ENCODE peak calls at places on chromosomes 4 and X, in seven cellular contexts. V is activated T-cell treated with anti-CD3 and anti-CD28 coated beads for 24 hours; G is endothelial cell; T is mammary epithelial cell; R is NCI-H1105; D is Caco-2; K is stimulated activated CD8-positive, alpha-beta memory T cell treated with anti-CD3 and anti-CD28 coated beads, Interleukin-7, amount 100 ng/mL, for 4 hours. O is an unnamed sample.
A peak's percentile ranks its signal among the peaks of the same experiment; 100 is the strongest.

GRCh38 chr4:71186566-71187398 is 152.0 kb upstream of the SLC4A4 start:
- DNase-seq in T (peak; percentile 20), G (peak; percentile 60), D (peak; percentile 23), K (peak; percentile 40), V (no peak), R (no peak), O (peak; percentile 52)

GRCh38 chr4:10099521-10100325 is 16.9 kb downstream of the WDR1 start:
- DNase-seq in V (no peak), D (no peak), T (no peak), G (no peak), K (peak; percentile 44), R (no peak), O (no peak)

GRCh38 chr4:80006935-80007744 is 65.9 kb downstream of the ANTXR2 start:
- DNase-seq in V (no peak), D (no peak), T (no peak), R (no peak), K (no peak), G (no peak), O (no peak)

GRCh38 chr4:169017971-169018370 is 7.9 kb upstream of the CBR4 start:
- DNase-seq in V (no peak), T (no peak), K (no peak), R (no peak), D (no peak), G (no peak), O (no peak)

GRCh38 chr4:73620115-73620792 is at the start of gene RASSF6:
- DNase-seq in G (peak; percentile 34), D (peak; percentile 92), K (no peak), R (peak; percentile 45), T (peak; percentile 91), V (no peak), O (no peak)

GRCh38 chr4:84691170-84691691 is 108.3 kb downstream of the CDS1 start:
- DNase-seq in K (no peak), R (no peak), D (no peak), T (peak; percentile 92), V (no peak), G (no peak), O (no peak)

GRCh38 chr4:151771664-151772063 is 10.9 kb upstream of the GATB start:
- DNase-seq in G (no peak), V (no peak), R (no peak), T (no peak), D (no peak), K (no peak), O (no peak)

GRCh38 chr4:93791570-93792195 is 36.9 kb upstream of the ATOH1 start:
- DNase-seq in G (peak; percentile 69), T (peak; percentile 26), K (no peak), V (no peak), R (peak; percentile 10), D (peak; percentile 57), O (peak; percentile 71)

GRCh38 chrX:150429577-150429976 is 66.5 kb downstream of the MAMLD1 start:
- DNase-seq in V (no peak), T (peak; percentile 78), D (no peak), K (no peak), G (no peak), R (no peak), O (no peak)

GRCh38 chr4:131382839-131383238 is 1766.3 kb upstream of the PCDH10 start:
- DNase-seq in D (no peak), T (no peak), G (no peak), R (no peak), V (no peak), K (no peak), O (no peak)

GRCh38 chr4:1318488-1319213 is 28.4 kb upstream of the UVSSA start:
- DNase-seq in G (peak; percentile 22), T (no peak), K (no peak), R (no peak), V (no peak), D (no peak), O (no peak)

GRCh38 chr4:98516042-98516440 is 142.4 kb downstream of the TSPAN5 start:
- DNase-seq in T (peak; percentile 72), V (no peak), R (no peak), G (no peak), K (no peak), D (no peak), O (no peak)

GRCh38 chrX:70039758-70040157 is 10.0 kb downstream of the AWAT2 start:
- DNase-seq in K (no peak), R (no peak), T (no peak), D (no peak), G (no peak), V (no peak), O (no peak)

GRCh38 chr4:170672571-170672970 is 582.8 kb upstream of the AADAT start:
- DNase-seq in V (no peak), D (no peak), T (peak; percentile 23), G (no peak), R (no peak), K (no peak), O (no peak)

GRCh38 chrX:42976729-42977366 is 198.9 kb upstream of the PPP1R2C start:
- DNase-seq in D (peak; percentile 64), K (no peak), G (no peak), T (peak; percentile 54), R (no peak), V (no peak), O (no peak)

GRCh38 chr4:7000421-7001176 is 42.6 kb upstream of the TADA2B start:
- DNase-seq in K (no peak), V (no peak), D (no peak), G (no peak), T (no peak), R (no peak), O (no peak)

GRCh38 chrX:153687121-153688039 is at the start of gene SLC6A8:
- DNase-seq in D (peak; percentile 71), K (peak; percentile 33), G (peak; percentile 60), V (peak; percentile 14), R (peak; percentile 80), T (peak; percentile 57), O (peak; percentile 77)

GRCh38 chr4:185817403-185817818 is 5.4 kb upstream of the SORBS2 start:
- DNase-seq in R (no peak), D (no peak), G (no peak), K (no peak), V (no peak), T (no peak), O (no peak)

GRCh38 chr4:144347116-144347515 is 206.6 kb upstream of the GYPA start:
- DNase-seq in K (no peak), V (no peak), T (no peak), D (no peak), R (no peak), G (no peak), O (no peak)

GRCh38 chr4:154807042-154807630 is 26.1 kb downstream of the RBM46 start:
- DNase-seq in R (peak; percentile 9), V (no peak), G (no peak), D (peak; percentile 4), K (no peak), T (peak; percentile 38), O (no peak)

GRCh38 chr4:88745175-88745574 is 47.5 kb upstream of the NAP1L5 start:
- DNase-seq in D (no peak), G (no peak), K (no peak), T (no peak), V (no peak), R (no peak), O (no peak)

GRCh38 chrX:11273544-11273943 is 19.7 kb upstream of the AMELX start:
- DNase-seq in G (no peak), R (no peak), K (no peak), V (no peak), T (peak; percentile 40), D (no peak), O (no peak)

GRCh38 chr4:172927096-172927495 is 241.5 kb upstream of the GALNT7 start:
- DNase-seq in V (no peak), K (no peak), G (no peak), D (no peak), R (no peak), T (no peak), O (no peak)

GRCh38 chrX:49214996-49215526 is 15.1 kb upstream of the SYP start:
- DNase-seq in R (no peak), K (no peak), D (no peak), T (no peak), V (no peak), G (no peak), O (no peak)

GRCh38 chr4:32215277-32215676 is 1495.1 kb downstream of the PCDH7 start:
- DNase-seq in R (no peak), D (no peak), K (no peak), V (no peak), T (no peak), G (no peak), O (no peak)

GRCh38 chr4:82780398-82781231 is 18.0 kb downstream of the SCD5 start:
- DNase-seq in D (no peak), V (no peak), G (no peak), T (no peak), R (peak; percentile 93), K (no peak), O (no peak)

GRCh38 chr4:93384211-93384610 is 444.3 kb upstream of the ATOH1 start:
- DNase-seq in T (no peak), K (no peak), G (no peak), R (no peak), V (no peak), D (no peak), O (no peak)

GRCh38 chr4:181687116-181687515 is 556.1 kb upstream of the TENM3 start:
- DNase-seq in V (no peak), D (no peak), T (no peak), G (no peak), K (no peak), R (no peak), O (no peak)

GRCh38 chrX:109797311-109797975 is 64.4 kb upstream of the ACSL4 start:
- DNase-seq in R (no peak), G (no peak), D (peak; percentile 7), K (no peak), T (peak; percentile 8), V (no peak), O (no peak)

GRCh38 chrX:69083361-69083760 is 81.9 kb downstream of the PJA1 start:
- DNase-seq in V (no peak), G (no peak), D (no peak), R (no peak), T (no peak), K (no peak), O (no peak)

GRCh38 chr4:5469151-5469775 is 239.1 kb downstream of the EVC2 start:
- DNase-seq in K (no peak), G (no peak), V (no peak), R (no peak), D (no peak), T (no peak), O (no peak)

GRCh38 chrX:107542500-107542899 is 85.8 kb upstream of the PRPS1 start:
- DNase-seq in D (peak; percentile 12), T (peak; percentile 31), V (no peak), G (no peak), K (no peak), R (peak; percentile 10), O (no peak)

GRCh38 chr4:118417325-118417724 is 64.5 kb upstream of the PRSS12 start:
- DNase-seq in T (peak; percentile 93), K (no peak), V (no peak), G (no peak), R (no peak), D (no peak), O (no peak)

O was measured in glutamatergic neuron.